ENCODE peak calls at places on chromosome 2, in four cellular contexts. O is activated CD8-positive, alpha-beta T cell treated with anti-CD3 and anti-CD28 coated beads for 36 hours; H is cardiac muscle cell; L is left ventricle myocardium inferior. I is an unnamed sample.

GRCh38 chr2:85853499-85854165 is 35.2 kb downstream of the ST3GAL5 start:
- DNase-seq in O (peak; percentile 26), H (no peak), L (no peak), I (no peak)

GRCh38 chr2:180604077-180604476 is 376.3 kb upstream of the UBE2E3 start:
- DNase-seq in O (peak; percentile 25), H (no peak), L (no peak), I (no peak)

GRCh38 chr2:224122542-224122941 is 83.5 kb upstream of the SERPINE2 start:
- DNase-seq in O (no peak), H (no peak), L (no peak), I (no peak)

GRCh38 chr2:37489536-37489935 is 145.1 kb downstream of the QPCT start:
- DNase-seq in O (no peak), H (no peak), L (no peak), I (no peak)

GRCh38 chr2:72993147-72993546 is 75.8 kb downstream of the EMX1 start:
- DNase-seq in O (peak; percentile 51), H (peak; percentile 66), L (no peak), I (no peak)

GRCh38 chr2:67485431-67485830 is 88.3 kb downstream of the ETAA1 start:
- DNase-seq in O (no peak), H (peak; percentile 7), L (no peak), I (no peak)

GRCh38 chr2:192004188-192004963 is 157.5 kb upstream of the CAVIN2 start:
- DNase-seq in O (no peak), H (no peak), L (no peak), I (no peak)

GRCh38 chr2:51997571-51997970 is 965.6 kb upstream of the NRXN1 start:
- DNase-seq in O (no peak), H (no peak), L (no peak), I (no peak)

GRCh38 chr2:230974096-230974913 is 21.6 kb upstream of the SPATA3 start:
- DNase-seq in O (peak; percentile 95), H (no peak), L (no peak), I (no peak)

I was measured in left lung.